ENCODE peak calls at places on chromosomes 3 and 15, in eight cellular contexts. N is DMS 273 treated with DMSO at 0.1 percent for 48 hours, J is left ventricle myocardium superior, V is HL-60, M is amygdala, T is lung, Z is sciatic nerve, W is fibroblast of pulmonary artery. P is an unnamed sample.

GRCh38 chr15:51825701-51826100 is 3.8 kb upstream of the TMOD3 start:
- DNase-seq in N (no peak), J (no peak), V (no peak), M (no peak), T (no peak), Z (no peak), W (no peak), P (no peak)

GRCh38 chr15:101501703-101502373 is 12.3 kb upstream of the PCSK6 start:
- DNase-seq in N (no peak), J (peak; percentile 68), V (no peak), M (no peak), T (peak; percentile 29), Z (peak; percentile 60), W (peak; percentile 33), P (peak; percentile 66)

GRCh38 chr3:129491794-129492193 is 36.6 kb upstream of the RHO start:
- DNase-seq in N (no peak), J (no peak), V (no peak), M (no peak), T (no peak), Z (no peak), W (no peak), P (no peak)

GRCh38 chr3:60856299-60857046 is 394.8 kb downstream of the FHIT start:
- DNase-seq in N (no peak), J (no peak), V (peak; percentile 89), M (no peak), T (no peak), Z (no peak), W (no peak), P (no peak)

GRCh38 chr3:50246517-50246954 is 10.5 kb downstream of the GNAI2 start:
- DNase-seq in N (no peak), J (no peak), V (peak; percentile 92), M (no peak), T (no peak), Z (no peak), W (peak; percentile 93), P (no peak)

GRCh38 chr3:141875893-141876380 is 506 bp upstream of the ATP1B3 start:
- DNase-seq in N (no peak), J (no peak), V (peak; percentile 78), M (peak; percentile 20), T (peak; percentile 58), Z (peak; percentile 82), W (peak; percentile 80), P (peak; percentile 69)

GRCh38 chr15:43218908-43219706 is 1.7 kb downstream of the EPB42 start:
- DNase-seq in N (no peak), J (no peak), V (peak; percentile 33), M (no peak), T (no peak), Z (no peak), W (peak; percentile 19), P (peak; percentile 80)

GRCh38 chr15:50798684-50799083 is 33.2 kb upstream of the SPPL2A start:
- DNase-seq in N (peak; percentile 2), J (no peak), V (no peak), M (no peak), T (no peak), Z (no peak), W (no peak), P (no peak)

GRCh38 chr3:42025388-42026138 is 63.7 kb upstream of the ULK4 start:
- DNase-seq in N (peak; percentile 93), J (peak; percentile 88), V (peak; percentile 80), M (peak; percentile 57), T (peak; percentile 84), Z (peak; percentile 93), W (peak; percentile 98), P (peak; percentile 67)

GRCh38 chr3:11459147-11459837 is 184.4 kb downstream of the VGLL4 start:
- DNase-seq in N (no peak), J (no peak), V (no peak), M (no peak), T (no peak), Z (no peak), W (peak; percentile 45), P (no peak)

GRCh38 chr15:89898628-89899302 is 5.0 kb upstream of the AP3S2 start:
- DNase-seq in N (no peak), J (no peak), V (peak; percentile 76), M (no peak), T (no peak), Z (no peak), W (peak; percentile 55), P (peak; percentile 70)

GRCh38 chr3:71156062-71156665 is 427.4 kb downstream of the FOXP1 start:
- DNase-seq in N (no peak), J (no peak), V (no peak), M (no peak), T (no peak), Z (no peak), W (no peak), P (no peak)

GRCh38 chr3:125613204-125613603 is 17.9 kb upstream of the OSBPL11 start:
- DNase-seq in N (no peak), J (no peak), V (no peak), M (no peak), T (no peak), Z (no peak), W (no peak), P (no peak)

GRCh38 chr3:181052256-181052655 is 62.7 kb upstream of the DNAJC19 start:
- DNase-seq in N (no peak), J (no peak), V (no peak), M (no peak), T (no peak), Z (no peak), W (peak; percentile 5), P (no peak)

GRCh38 chr15:101189341-101189679 is 62.5 kb downstream of the CHSY1 start:
- DNase-seq in N (no peak), J (no peak), V (no peak), M (no peak), T (no peak), Z (no peak), W (peak; percentile 64), P (no peak)

GRCh38 chr3:53618946-53619345 is 124.5 kb downstream of the CACNA1D start:
- DNase-seq in N (no peak), J (no peak), V (no peak), M (no peak), T (no peak), Z (no peak), W (no peak), P (no peak)

GRCh38 chr3:144221771-144222170 is 250.1 kb downstream of the DIPK2A start:
- DNase-seq in N (peak; percentile 27), J (no peak), V (no peak), M (no peak), T (no peak), Z (no peak), W (no peak), P (peak; percentile 17)

GRCh38 chr3:52428151-52429005 is 16.5 kb downstream of the SEMA3G start:
- DNase-seq in N (peak; percentile 15), J (no peak), V (peak; percentile 70), M (no peak), T (peak; percentile 66), Z (peak; percentile 79), W (peak; percentile 91), P (peak; percentile 38)

GRCh38 chr15:83655237-83655616 is 1.3 kb downstream of the ADAMTSL3 start:
- DNase-seq in N (no peak), J (no peak), V (no peak), M (no peak), T (no peak), Z (no peak), W (no peak), P (no peak)

GRCh38 chr3:115512565-115513410 is 110.5 kb upstream of the GAP43 start:
- DNase-seq in N (peak; percentile 33), J (peak; percentile 50), V (no peak), M (no peak), T (no peak), Z (peak; percentile 60), W (peak; percentile 55), P (peak; percentile 81)

GRCh38 chr15:75188499-75188898 is 13.2 kb upstream of the C15orf39 start:
- DNase-seq in N (no peak), J (peak; percentile 10), V (no peak), M (no peak), T (no peak), Z (no peak), W (no peak), P (no peak)

GRCh38 chr15:58932791-58933310 is 628 bp downstream of the SLTM start:
- DNase-seq in N (no peak), J (no peak), V (no peak), M (no peak), T (no peak), Z (no peak), W (peak; percentile 29), P (no peak)

GRCh38 chr3:129461461-129462146 is 21.6 kb downstream of the IFT122 start:
- DNase-seq in N (no peak), J (peak; percentile 65), V (no peak), M (no peak), T (no peak), Z (no peak), W (peak; percentile 69), P (no peak)

GRCh38 chr3:72144773-72145505 is 360.0 kb upstream of the PROK2 start:
- DNase-seq in N (no peak), J (peak; percentile 39), V (peak; percentile 89), M (no peak), T (no peak), Z (no peak), W (peak; percentile 18), P (no peak)

GRCh38 chr15:65869954-65870871 is 922 bp downstream of the RAB11A start:
- DNase-seq in N (no peak), J (peak; percentile 43), V (peak; percentile 31), M (no peak), T (peak; percentile 52), Z (peak; percentile 61), W (peak; percentile 49), P (peak; percentile 23)

GRCh38 chr3:144148356-144148755 is 176.7 kb downstream of the DIPK2A start:
- DNase-seq in N (no peak), J (no peak), V (no peak), M (no peak), T (no peak), Z (no peak), W (no peak), P (no peak)

GRCh38 chr3:115194461-115194860 is 47.4 kb upstream of the ZBTB20 start:
- DNase-seq in N (no peak), J (no peak), V (no peak), M (no peak), T (no peak), Z (no peak), W (peak; percentile 20), P (no peak)

GRCh38 chr3:36790765-36791164 is 26.4 kb upstream of the DCLK3 start:
- DNase-seq in N (no peak), J (no peak), V (no peak), M (no peak), T (no peak), Z (no peak), W (no peak), P (no peak)

GRCh38 chr3:112649478-112649735 is 8.5 kb upstream of the CCDC80 start:
- DNase-seq in N (no peak), J (no peak), V (no peak), M (no peak), T (no peak), Z (no peak), W (peak; percentile 55), P (no peak)

P was measured in WTC11.